ENCODE peak calls at places on chromosome X, in five cellular contexts. P, I, X, V and T are unnamed samples.

GRCh38 chrX:2177541-2177940 is 323.2 kb downstream of the DHRSX start:
- DNase-seq in V (no peak), X (no peak), P (no peak), I (no peak), T (no peak)

GRCh38 chrX:3384330-3384729 is 37.9 kb upstream of the MXRA5 start:
- DNase-seq in P (no peak), I (no peak), V (no peak), X (peak), T (peak)

GRCh38 chrX:141278306-141278705 is 36.0 kb upstream of the SPANXC start:
- DNase-seq in V (no peak), P (no peak), I (peak), X (peak), T (peak)

GRCh38 chrX:69616520-69617203 is 749 bp downstream of the EDA start:
- DNase-seq in X (peak), V (peak), I (peak), P (no peak), T (peak)

GRCh38 chrX:44748014-44748413 is 95.8 kb upstream of the DUSP21 start:
- DNase-seq in P (no peak), I (no peak), V (no peak), X (no peak), T (peak)

GRCh38 chrX:18449271-18449670 is 23.9 kb downstream of the CDKL5 start:
- DNase-seq in V (no peak), P (no peak), X (peak), I (no peak), T (no peak)

GRCh38 chrX:54758114-54759055 is 39.7 kb downstream of the ITIH6 start:
- DNase-seq in P (no peak), V (no peak), I (no peak), X (no peak), T (peak)

GRCh38 chrX:39491548-39492297 is 606.0 kb downstream of the BCOR start:
- DNase-seq in X (peak), V (peak), I (no peak), P (no peak), T (no peak)

GRCh38 chrX:11412715-11413623 is 119.8 kb downstream of the AMELX start:
- DNase-seq in P (no peak), I (no peak), X (no peak), V (no peak), T (no peak)

GRCh38 chrX:100368167-100368566 is 41.9 kb downstream of the PCDH19 start:
- DNase-seq in V (no peak), I (peak), P (no peak), X (peak), T (peak)

GRCh38 chrX:49986058-49986457 is 63.7 kb downstream of the CLCN5 start:
- DNase-seq in P (no peak), I (no peak), X (no peak), V (no peak), T (no peak)

GRCh38 chrX:107669276-107669675 is 41.0 kb downstream of the PRPS1 start:
- DNase-seq in P (no peak), I (no peak), V (no peak), X (peak), T (peak)

GRCh38 chrX:74448669-74449068 is 27.4 kb downstream of the SLC16A2 start:
- DNase-seq in P (no peak), V (no peak), I (no peak), X (no peak), T (no peak)

GRCh38 chrX:44871114-44871645 is 1.8 kb upstream of the KDM6A start:
- DNase-seq in P (no peak), X (peak), I (peak), V (no peak), T (peak)

GRCh38 chrX:16826207-16826606 is 39.9 kb downstream of the TXLNG start:
- DNase-seq in V (no peak), I (no peak), X (peak), P (no peak), T (peak)

GRCh38 chrX:66601522-66601921 is 37.4 kb downstream of the EDA2R start:
- DNase-seq in V (no peak), P (no peak), X (no peak), I (no peak), T (no peak)

GRCh38 chrX:120137439-120137838 is 21.0 kb upstream of the RHOXF2 start:
- DNase-seq in I (no peak), X (no peak), V (no peak), P (no peak), T (no peak)

GRCh38 chrX:97740886-97741285 is 857.2 kb downstream of the RPA4 start:
- DNase-seq in P (no peak), I (no peak), X (no peak), V (no peak), T (no peak)

GRCh38 chrX:113400193-113400704 is 559.6 kb upstream of the AMOT start:
- DNase-seq in X (no peak), P (no peak), V (no peak), I (no peak), T (peak)

GRCh38 chrX:2451456-2452316 is 49.1 kb downstream of the DHRSX start:
- DNase-seq in I (no peak), V (no peak), P (no peak), X (peak), T (peak)

GRCh38 chrX:50114113-50114512 is 86.7 kb downstream of the AKAP4 start:
- DNase-seq in I (no peak), V (no peak), P (no peak), X (no peak), T (peak)

GRCh38 chrX:134543201-134543797 is 83.3 kb downstream of the HPRT1 start:
- DNase-seq in P (no peak), X (no peak), V (no peak), I (no peak), T (no peak)

GRCh38 chrX:2484721-2485459 is 15.9 kb downstream of the DHRSX start:
- DNase-seq in X (peak), P (no peak), V (no peak), I (no peak), T (peak)

GRCh38 chrX:131791608-131792355 is 231.3 kb upstream of the STK26 start:
- DNase-seq in I (no peak), V (no peak), P (no peak), X (no peak), T (no peak)

GRCh38 chrX:70289168-70289792 is 447 bp downstream of the PDZD11 start:
- DNase-seq in X (no peak), I (no peak), P (no peak), V (no peak), T (no peak)

GRCh38 chrX:148311544-148311943 is 188.9 kb upstream of the AFF2 start:
- DNase-seq in I (no peak), P (no peak), X (no peak), V (no peak), T (no peak)

GRCh38 chrX:11555759-11556158 is 110.0 kb downstream of the ARHGAP6 start:
- DNase-seq in V (no peak), I (no peak), P (no peak), X (no peak), T (no peak)

GRCh38 chrX:153973127-153974002 is 811 bp downstream of the TMEM187 start:
- DNase-seq in V (no peak), P (no peak), I (no peak), X (peak), T (no peak)

GRCh38 chrX:10447577-10448214 is 172.7 kb downstream of the MID1 start:
- DNase-seq in P (no peak), X (no peak), I (no peak), V (no peak), T (no peak)

GRCh38 chrX:139932901-139933796 is at the start of gene ATP11C:
- DNase-seq in I (peak), V (peak), P (peak), X (peak), T (peak)